ENCODE peak calls at places on chromosomes 6 and 20, in nine cellular contexts. D, T, O, U, I, H, V, L and E are unnamed samples.

GRCh38 chr6:112431803-112432202 is 84.7 kb downstream of the RFPL4B start:
- DNase-seq in O (no peak), D (no peak), V (no peak), U (no peak), L (no peak), I (no peak), H (no peak), T (no peak), E (no peak)

GRCh38 chr20:56439784-56440291 is 27.8 kb downstream of the CASS4 start:
- DNase-seq in I (peak), D (no peak), L (no peak), V (no peak), T (no peak), H (peak), U (no peak), O (no peak), E (no peak)

GRCh38 chr6:89301586-89302194 is 13.4 kb downstream of the GABRR2 start:
- DNase-seq in D (no peak), I (no peak), L (no peak), U (no peak), H (no peak), O (no peak), T (no peak), V (no peak), E (no peak)

GRCh38 chr6:100175814-100176275 is 181.8 kb upstream of the MCHR2 start:
- DNase-seq in D (no peak), I (no peak), L (no peak), T (no peak), H (no peak), U (no peak), O (no peak), V (no peak), E (no peak)

GRCh38 chr20:24764825-24765224 is 184.2 kb upstream of the CST7 start:
- DNase-seq in L (no peak), H (no peak), T (no peak), D (no peak), U (no peak), O (no peak), I (no peak), V (no peak), E (peak)

GRCh38 chr20:31593221-31594001 is 11.7 kb upstream of the ID1 start:
- DNase-seq in O (peak), I (no peak), H (peak), V (no peak), T (no peak), D (peak), L (no peak), U (no peak), E (no peak)

GRCh38 chr20:13028001-13028400 is 19.2 kb downstream of the SPTLC3 start:
- DNase-seq in H (no peak), L (no peak), O (no peak), D (no peak), I (no peak), U (no peak), T (no peak), V (no peak), E (no peak)

GRCh38 chr6:7343546-7344475 is 30.8 kb upstream of the SSR1 start:
- DNase-seq in D (no peak), L (no peak), U (no peak), V (no peak), T (no peak), O (no peak), H (no peak), I (no peak), E (no peak)

GRCh38 chr6:2920671-2921112 is 17.6 kb upstream of the SERPINB9 start:
- DNase-seq in D (no peak), L (no peak), I (no peak), T (no peak), O (no peak), U (no peak), V (no peak), H (no peak), E (no peak)

GRCh38 chr6:37048851-37049734 is 43.6 kb downstream of the FGD2 start:
- DNase-seq in H (no peak), V (no peak), L (peak), D (no peak), U (no peak), O (peak), T (peak), I (peak), E (no peak)

GRCh38 chr6:27617046-27617687 is 144.3 kb upstream of the ZNF184 start:
- DNase-seq in O (no peak), H (no peak), L (no peak), U (peak), I (no peak), D (no peak), T (no peak), V (peak), E (no peak)

GRCh38 chr20:16974855-16975162 is 226.7 kb downstream of the OTOR start:
- DNase-seq in T (no peak), D (no peak), U (no peak), V (no peak), L (no peak), H (no peak), O (no peak), I (no peak), E (no peak)

GRCh38 chr20:44809380-44810060 is 826 bp downstream of the RIMS4 start:
- DNase-seq in I (no peak), O (no peak), U (peak), D (no peak), L (no peak), T (no peak), H (no peak), V (no peak), E (no peak)

GRCh38 chr6:44593539-44593944 is 206.0 kb downstream of the CDC5L start:
- DNase-seq in L (peak), H (no peak), U (peak), D (peak), V (peak), T (peak), O (no peak), I (no peak), E (peak)

GRCh38 chr6:30646450-30647038 is 389 bp upstream of the C6orf136 start:
- DNase-seq in I (no peak), U (peak), T (no peak), D (no peak), L (no peak), O (peak), V (peak), H (peak), E (peak)

GRCh38 chr6:89792881-89793280 is 26.7 kb downstream of the MDN1 start:
- DNase-seq in L (no peak), V (peak), T (no peak), O (no peak), D (no peak), U (no peak), H (no peak), I (no peak), E (no peak)

GRCh38 chr6:13368079-13368478 is 39.7 kb upstream of the TBC1D7 start:
- DNase-seq in I (no peak), V (no peak), T (no peak), O (no peak), H (no peak), L (no peak), D (no peak), U (no peak), E (no peak)

GRCh38 chr6:118660218-118660569 is 8.8 kb upstream of the CEP85L start:
- DNase-seq in I (no peak), T (peak), V (no peak), O (no peak), U (no peak), H (no peak), L (no peak), D (no peak), E (no peak)

GRCh38 chr20:24034820-24035219 is 46.2 kb upstream of the GGTLC1 start:
- DNase-seq in H (no peak), I (no peak), U (no peak), D (no peak), L (no peak), V (no peak), O (no peak), T (no peak), E (no peak)

GRCh38 chr20:51637241-51637640 is 94.7 kb upstream of the NFATC2 start:
- DNase-seq in H (no peak), I (no peak), V (no peak), O (no peak), T (no peak), D (no peak), L (no peak), U (no peak), E (no peak)

GRCh38 chr6:108798672-108799355 is 49.4 kb upstream of the ARMC2 start:
- DNase-seq in U (no peak), D (no peak), T (peak), H (peak), V (peak), I (no peak), O (peak), L (no peak), E (no peak)

GRCh38 chr20:45098096-45098773 is 2.7 kb downstream of the KCNS1 start:
- DNase-seq in H (no peak), U (peak), T (no peak), L (no peak), I (no peak), V (peak), O (peak), D (no peak), E (no peak)

GRCh38 chr6:142913511-142914047 is 31.4 kb downstream of the HIVEP2 start:
- DNase-seq in O (peak), U (no peak), D (no peak), V (no peak), L (peak), I (no peak), T (peak), H (no peak), E (no peak)

GRCh38 chr6:8655670-8656454 is 220.5 kb upstream of the SLC35B3 start:
- DNase-seq in T (no peak), D (no peak), U (no peak), L (no peak), I (no peak), O (no peak), H (no peak), V (no peak), E (no peak)

GRCh38 chr6:6090861-6091607 is 84.3 kb upstream of the NRN1 start:
- DNase-seq in H (no peak), U (no peak), I (no peak), O (no peak), V (no peak), D (no peak), L (no peak), T (no peak), E (no peak)
- TF ChIP-seq CTCF in H (no peak), U (no peak), I (no peak), O (no peak), V (no peak), D (no peak), L (no peak), T (no peak), E (no peak)

GRCh38 chr6:124430741-124431140 is 531.5 kb upstream of the RNF217 start:
- DNase-seq in V (no peak), I (no peak), L (no peak), O (no peak), U (no peak), D (no peak), T (no peak), H (no peak), E (no peak)

GRCh38 chr6:124434416-124434815 is 527.8 kb upstream of the RNF217 start:
- DNase-seq in T (no peak), D (no peak), H (no peak), V (no peak), I (no peak), O (no peak), U (no peak), L (no peak), E (no peak)

GRCh38 chr6:124433369-124434064 is 528.7 kb upstream of the RNF217 start:
- DNase-seq in U (no peak), L (no peak), O (no peak), H (no peak), V (no peak), D (no peak), T (no peak), I (no peak), E (no peak)

GRCh38 chr6:124436803-124437202 is 525.4 kb upstream of the RNF217 start:
- DNase-seq in T (no peak), H (no peak), O (no peak), V (no peak), D (no peak), L (no peak), U (no peak), I (no peak), E (no peak)

DNA sequence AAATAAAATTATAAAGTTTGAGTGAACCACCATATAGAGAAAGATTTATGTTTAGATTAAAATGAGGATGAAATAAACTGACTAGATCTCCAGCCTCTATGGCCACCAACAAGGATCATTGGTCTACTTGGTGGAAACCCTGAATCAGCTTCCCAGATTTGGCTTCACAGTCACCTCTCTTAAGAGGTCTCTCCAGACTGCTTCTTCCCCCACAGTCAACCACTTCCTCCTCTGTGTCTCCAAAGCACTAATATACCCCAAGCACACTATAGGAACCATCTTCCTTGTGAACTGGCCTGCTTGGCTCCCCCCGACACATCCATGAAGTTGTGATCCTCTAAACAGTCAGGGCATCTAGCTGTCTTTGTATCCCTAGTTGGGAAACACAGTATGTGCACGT is 529.6 kb upstream of the RNF217 start:
- DNase-seq in L (no peak), O (no peak), V (no peak), H (no peak), U (no peak), D (no peak), I (no peak), T (no peak), E (no peak)
- TF ChIP-seq CTCF in L (no peak), O (no peak), V (no peak), H (no peak), U (no peak), D (no peak), I (no peak), T (no peak), E (no peak)

DNA sequence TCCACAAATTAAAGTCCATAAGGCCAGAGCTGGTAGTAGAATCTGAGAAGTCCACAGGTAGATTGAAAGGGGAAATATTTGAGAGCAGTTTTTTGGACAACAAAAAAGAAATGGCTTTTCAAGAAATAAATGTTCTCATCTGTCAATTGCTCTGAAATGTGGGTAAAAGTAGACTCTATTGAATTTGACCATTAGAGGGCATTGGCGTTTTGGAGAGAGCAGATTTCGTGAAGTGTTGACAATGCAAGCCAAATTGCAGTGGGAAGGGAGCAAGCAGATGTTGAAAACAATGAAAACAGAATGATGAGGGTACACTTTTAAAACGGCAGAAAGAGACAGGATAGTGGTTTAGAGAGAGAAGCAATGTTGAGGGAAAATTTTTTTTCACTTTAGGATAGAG is 149.1 kb upstream of the FAM83B start:
- DNase-seq in L (no peak), I (no peak), T (no peak), H (no peak), O (no peak), U (no peak), V (no peak), D (no peak), E (no peak)
- TF ChIP-seq CTCF in L (peak), I (no peak), T (peak), H (no peak), O (no peak), U (no peak), V (peak), D (peak), E (peak)

GRCh38 chr6:113461153-113461897 is 395.8 kb upstream of the MARCKS start:
- DNase-seq in I (no peak), L (no peak), V (peak), T (no peak), H (no peak), D (no peak), O (no peak), U (no peak), E (no peak)
- TF ChIP-seq CTCF in I (no peak), L (no peak), V (peak), T (no peak), H (no peak), D (peak), O (no peak), U (peak), E (peak)

DNA sequence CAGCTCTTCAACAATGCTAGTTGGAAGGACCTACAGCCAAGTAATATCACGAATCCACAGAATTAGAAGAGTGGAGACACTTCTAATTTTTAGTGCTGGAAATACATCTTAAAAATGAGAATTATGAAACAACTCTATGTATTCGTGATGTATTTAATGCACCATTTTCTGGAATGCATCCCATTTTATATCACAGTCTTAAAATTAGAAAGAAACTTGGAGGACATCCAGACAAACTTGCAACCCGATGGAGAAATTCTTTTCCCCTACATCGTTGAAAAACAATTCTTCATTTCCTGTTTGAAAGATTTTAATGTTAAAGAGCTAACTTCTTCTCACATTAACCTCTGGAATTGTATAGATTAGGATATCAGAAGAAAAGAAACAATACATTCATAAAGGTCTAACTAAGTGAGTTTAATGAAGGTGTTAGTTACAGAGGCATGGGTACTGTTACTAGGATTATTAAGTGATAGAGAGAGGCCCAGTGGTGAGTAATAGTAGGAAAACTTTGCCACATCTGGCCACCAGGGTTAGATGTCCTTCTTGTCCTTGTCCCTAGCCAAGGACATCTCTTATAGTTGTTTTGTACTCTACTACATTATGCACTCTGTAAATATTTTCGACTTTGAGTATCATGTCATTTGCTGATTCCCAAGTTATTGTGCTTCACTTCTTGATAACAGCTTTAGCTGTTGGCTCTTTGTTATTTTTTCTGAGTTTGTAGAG is 502.4 kb upstream of the PTCHD4 start:
- DNase-seq in H (no peak), U (no peak), V (no peak), T (no peak), L (no peak), D (no peak), O (no peak), I (no peak), E (no peak)
- TF ChIP-seq CTCF in H (no peak), U (no peak), V (no peak), T (no peak), L (no peak), D (no peak), O (no peak), I (no peak), E (no peak)

DNA sequence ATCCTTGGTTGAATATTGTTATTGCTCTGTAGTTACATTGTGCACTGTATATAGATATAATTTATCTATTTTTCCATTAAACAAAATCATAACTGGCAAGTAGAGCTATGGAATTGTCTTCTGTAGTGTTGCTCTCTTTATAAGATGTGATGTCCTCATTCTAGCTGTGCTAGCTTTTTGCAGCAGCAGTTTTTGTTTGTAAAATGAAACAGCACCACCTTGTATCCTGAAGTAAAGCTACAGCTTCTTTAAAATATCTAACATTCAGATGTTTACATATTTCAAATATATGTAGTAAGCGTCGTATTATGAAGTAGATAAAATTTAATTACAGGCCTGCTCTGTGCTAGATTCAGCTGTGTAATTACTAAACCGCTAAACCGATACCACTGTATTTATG is 328.8 kb upstream of the MANEA start:
- DNase-seq in L (no peak), I (no peak), U (no peak), V (no peak), H (no peak), D (no peak), T (no peak), O (no peak), E (no peak)
- TF ChIP-seq CTCF in L (no peak), I (no peak), U (no peak), V (no peak), H (no peak), D (no peak), T (no peak), O (no peak), E (no peak)